ENCODE peak calls at places on chromosomes 3 and 15, in eight cellular contexts. One of them, this sample, is unnamed.
A peak's percentile ranks its signal among the peaks of the same experiment; 100 is the strongest.

GRCh38 chr3:197023241-197023997 is 6.2 kb downstream of the MELTF start:
- DNase-seq in esophagus squamous epithelium: no peak
- DNase-seq in stimulated activated CD4-positive, alpha-beta T cell treated with anti-CD3 and anti-CD28 coated beads, TNF-alpha, amount 100 ng/mL, for 4 hours: no peak
- DNase-seq in fibroblast of mammary gland: no peak
- DNase-seq in G401: no peak
- DNase-seq in NCI-H460: no peak
- DNase-seq in EL: no peak
- DNase-seq in ascending aorta: no peak
- DNase-seq in this sample: no peak

GRCh38 chr15:47688573-47689086 is 28.7 kb upstream of the SEMA6D start:
- DNase-seq in EL: peak; percentile 66
- DNase-seq in G401: no peak
- DNase-seq in esophagus squamous epithelium: no peak
- DNase-seq in fibroblast of mammary gland: peak; percentile 61
- DNase-seq in NCI-H460: no peak
- DNase-seq in stimulated activated CD4-positive, alpha-beta T cell treated with anti-CD3 and anti-CD28 coated beads, TNF-alpha, amount 100 ng/mL, for 4 hours: no peak
- DNase-seq in ascending aorta: no peak
- DNase-seq in this sample: no peak

GRCh38 chr3:134369231-134369741 is 5.0 kb downstream of the AMOTL2 start:
- DNase-seq in NCI-H460: no peak
- DNase-seq in ascending aorta: peak; percentile 62
- DNase-seq in fibroblast of mammary gland: peak; percentile 62
- DNase-seq in G401: no peak
- DNase-seq in stimulated activated CD4-positive, alpha-beta T cell treated with anti-CD3 and anti-CD28 coated beads, TNF-alpha, amount 100 ng/mL, for 4 hours: no peak
- DNase-seq in esophagus squamous epithelium: no peak
- DNase-seq in EL: peak; percentile 84
- DNase-seq in this sample: no peak

GRCh38 chr15:73165844-73166243 is 113.6 kb downstream of the NEO1 start:
- DNase-seq in G401: no peak
- DNase-seq in esophagus squamous epithelium: no peak
- DNase-seq in NCI-H460: no peak
- DNase-seq in fibroblast of mammary gland: no peak
- DNase-seq in EL: no peak
- DNase-seq in stimulated activated CD4-positive, alpha-beta T cell treated with anti-CD3 and anti-CD28 coated beads, TNF-alpha, amount 100 ng/mL, for 4 hours: no peak
- DNase-seq in ascending aorta: no peak
- DNase-seq in this sample: no peak

GRCh38 chr3:66507631-66508260 is 6.9 kb upstream of the LRIG1 start:
- DNase-seq in NCI-H460: no peak
- DNase-seq in EL: no peak
- DNase-seq in fibroblast of mammary gland: no peak
- DNase-seq in G401: no peak
- DNase-seq in ascending aorta: no peak
- DNase-seq in stimulated activated CD4-positive, alpha-beta T cell treated with anti-CD3 and anti-CD28 coated beads, TNF-alpha, amount 100 ng/mL, for 4 hours: no peak
- DNase-seq in esophagus squamous epithelium: no peak
- DNase-seq in this sample: no peak

GRCh38 chr3:24829011-24829581 is 334.4 kb upstream of the THRB start:
- DNase-seq in EL: peak; percentile 4
- DNase-seq in G401: no peak
- DNase-seq in stimulated activated CD4-positive, alpha-beta T cell treated with anti-CD3 and anti-CD28 coated beads, TNF-alpha, amount 100 ng/mL, for 4 hours: no peak
- DNase-seq in esophagus squamous epithelium: no peak
- DNase-seq in ascending aorta: peak; percentile 74
- DNase-seq in fibroblast of mammary gland: no peak
- DNase-seq in NCI-H460: peak; percentile 29
- DNase-seq in this sample: no peak

GRCh38 chr15:67165653-67166260 is 88.7 kb downstream of the AAGAB start:
- DNase-seq in esophagus squamous epithelium: no peak
- DNase-seq in NCI-H460: no peak
- DNase-seq in ascending aorta: no peak
- DNase-seq in fibroblast of mammary gland: peak; percentile 66
- DNase-seq in EL: no peak
- DNase-seq in stimulated activated CD4-positive, alpha-beta T cell treated with anti-CD3 and anti-CD28 coated beads, TNF-alpha, amount 100 ng/mL, for 4 hours: no peak
- DNase-seq in G401: no peak
- DNase-seq in this sample: no peak

GRCh38 chr15:65184305-65184943 is 718 bp downstream of the CLPX start:
- DNase-seq in esophagus squamous epithelium: no peak
- DNase-seq in NCI-H460: peak; percentile 36
- DNase-seq in ascending aorta: peak; percentile 78
- DNase-seq in stimulated activated CD4-positive, alpha-beta T cell treated with anti-CD3 and anti-CD28 coated beads, TNF-alpha, amount 100 ng/mL, for 4 hours: no peak
- DNase-seq in G401: peak; percentile 43
- DNase-seq in fibroblast of mammary gland: peak; percentile 52
- DNase-seq in EL: peak; percentile 68
- DNase-seq in this sample: peak; percentile 9

GRCh38 chr15:88729581-88729980 is 73.7 kb upstream of the ACAN start:
- DNase-seq in stimulated activated CD4-positive, alpha-beta T cell treated with anti-CD3 and anti-CD28 coated beads, TNF-alpha, amount 100 ng/mL, for 4 hours: no peak
- DNase-seq in ascending aorta: no peak
- DNase-seq in G401: no peak
- DNase-seq in fibroblast of mammary gland: no peak
- DNase-seq in esophagus squamous epithelium: no peak
- DNase-seq in NCI-H460: no peak
- DNase-seq in EL: no peak
- DNase-seq in this sample: no peak

GRCh38 chr15:55652363-55652762 is 64.2 kb upstream of the PYGO1 start:
- DNase-seq in EL: no peak
- DNase-seq in esophagus squamous epithelium: no peak
- DNase-seq in stimulated activated CD4-positive, alpha-beta T cell treated with anti-CD3 and anti-CD28 coated beads, TNF-alpha, amount 100 ng/mL, for 4 hours: no peak
- DNase-seq in G401: no peak
- DNase-seq in fibroblast of mammary gland: no peak
- DNase-seq in NCI-H460: no peak
- DNase-seq in ascending aorta: no peak
- DNase-seq in this sample: no peak

GRCh38 chr15:81126887-81127286 is 7.2 kb upstream of the CFAP161 start:
- DNase-seq in ascending aorta: no peak
- DNase-seq in stimulated activated CD4-positive, alpha-beta T cell treated with anti-CD3 and anti-CD28 coated beads, TNF-alpha, amount 100 ng/mL, for 4 hours: no peak
- DNase-seq in EL: no peak
- DNase-seq in G401: no peak
- DNase-seq in esophagus squamous epithelium: no peak
- DNase-seq in fibroblast of mammary gland: peak; percentile 36
- DNase-seq in NCI-H460: no peak
- DNase-seq in this sample: no peak

GRCh38 chr15:29820802-29821160 is 1.5 kb downstream of the TJP1 start:
- DNase-seq in esophagus squamous epithelium: no peak
- DNase-seq in G401: no peak
- DNase-seq in stimulated activated CD4-positive, alpha-beta T cell treated with anti-CD3 and anti-CD28 coated beads, TNF-alpha, amount 100 ng/mL, for 4 hours: no peak
- DNase-seq in NCI-H460: no peak
- DNase-seq in fibroblast of mammary gland: no peak
- DNase-seq in ascending aorta: no peak
- DNase-seq in EL: no peak
- DNase-seq in this sample: no peak

GRCh38 chr3:52771334-52771681 is 568 bp upstream of the NEK4 start:
- DNase-seq in stimulated activated CD4-positive, alpha-beta T cell treated with anti-CD3 and anti-CD28 coated beads, TNF-alpha, amount 100 ng/mL, for 4 hours: no peak
- DNase-seq in ascending aorta: no peak
- DNase-seq in esophagus squamous epithelium: no peak
- DNase-seq in EL: no peak
- DNase-seq in G401: no peak
- DNase-seq in fibroblast of mammary gland: no peak
- DNase-seq in NCI-H460: no peak
- DNase-seq in this sample: no peak

This sample was measured in activated CD4-positive, alpha-beta T cell treated with anti-CD3 and anti-CD28 coated beads, Interleukin-2, amount 50 U/mL, for 4 hours.